ENCODE peak calls at places on chromosomes 12 and 14, in eight cellular contexts. G is heart right ventricle; E is lower lobe of right lung; M is CD8-positive, alpha-beta T cell; V is ascending aorta; T is A549; R is testis; P is stomach. I is an unnamed sample.

GRCh38 chr12:131101703-131102492 is 148.2 kb downstream of the ADGRD1 start:
- DNase-seq in G (no peak), E (peak; percentile 44), M (no peak), V (peak; percentile 59), T (no peak), R (peak; percentile 10), P (no peak), I (peak; percentile 20)

GRCh38 chr12:51270847-51271518 is 768 bp upstream of the SMAGP start:
- DNase-seq in G (no peak), E (no peak), M (no peak), V (no peak), T (peak; percentile 35), R (no peak), P (no peak), I (no peak)

GRCh38 chr14:90388437-90388836 is 8.4 kb upstream of the CALM1 start:
- DNase-seq in G (no peak), E (no peak), M (no peak), V (no peak), T (peak; percentile 52), R (no peak), P (peak; percentile 40), I (no peak)

GRCh38 chr12:12533238-12533829 is 29.3 kb downstream of the DUSP16 start:
- DNase-seq in G (peak; percentile 45), E (peak; percentile 69), M (no peak), V (no peak), T (no peak), R (peak; percentile 66), P (peak; percentile 78), I (peak; percentile 75)

GRCh38 chr12:62640910-62641448 is 174.4 kb downstream of the MON2 start:
- DNase-seq in G (no peak), E (no peak), M (no peak), V (no peak), T (no peak), R (no peak), P (no peak), I (no peak)

GRCh38 chr12:65123435-65124063 is 2.4 kb upstream of the WIF1 start:
- DNase-seq in G (no peak), E (no peak), M (no peak), V (no peak), T (no peak), R (no peak), P (no peak), I (no peak)

GRCh38 chr14:96096639-96097610 is 57.8 kb downstream of the C14orf132 start:
- DNase-seq in G (no peak), E (no peak), M (no peak), V (peak; percentile 56), T (no peak), R (no peak), P (no peak), I (no peak)

GRCh38 chr12:120362516-120363273 is 6.3 kb downstream of the MSI1 start:
- DNase-seq in G (no peak), E (no peak), M (no peak), V (no peak), T (no peak), R (no peak), P (no peak), I (no peak)

GRCh38 chr12:95646781-95647184 is 95.5 kb upstream of the USP44 start:
- DNase-seq in G (no peak), E (no peak), M (no peak), V (no peak), T (no peak), R (no peak), P (no peak), I (no peak)

GRCh38 chr12:66636771-66637170 is 42.1 kb downstream of the GRIP1 start:
- DNase-seq in G (peak; percentile 8), E (no peak), M (no peak), V (no peak), T (no peak), R (peak; percentile 21), P (peak; percentile 32), I (no peak)

GRCh38 chr14:97602438-97603117 is 805.4 kb downstream of the VRK1 start:
- DNase-seq in G (peak; percentile 3), E (no peak), M (peak; percentile 90), V (no peak), T (no peak), R (no peak), P (no peak), I (no peak)

GRCh38 chr12:109678732-109679131 is 34.9 kb upstream of the FAM222A start:
- DNase-seq in G (no peak), E (no peak), M (no peak), V (no peak), T (no peak), R (no peak), P (no peak), I (no peak)

GRCh38 chr14:96761066-96761465 is 36.1 kb upstream of the VRK1 start:
- DNase-seq in G (no peak), E (no peak), M (no peak), V (no peak), T (no peak), R (no peak), P (no peak), I (no peak)

DNA sequence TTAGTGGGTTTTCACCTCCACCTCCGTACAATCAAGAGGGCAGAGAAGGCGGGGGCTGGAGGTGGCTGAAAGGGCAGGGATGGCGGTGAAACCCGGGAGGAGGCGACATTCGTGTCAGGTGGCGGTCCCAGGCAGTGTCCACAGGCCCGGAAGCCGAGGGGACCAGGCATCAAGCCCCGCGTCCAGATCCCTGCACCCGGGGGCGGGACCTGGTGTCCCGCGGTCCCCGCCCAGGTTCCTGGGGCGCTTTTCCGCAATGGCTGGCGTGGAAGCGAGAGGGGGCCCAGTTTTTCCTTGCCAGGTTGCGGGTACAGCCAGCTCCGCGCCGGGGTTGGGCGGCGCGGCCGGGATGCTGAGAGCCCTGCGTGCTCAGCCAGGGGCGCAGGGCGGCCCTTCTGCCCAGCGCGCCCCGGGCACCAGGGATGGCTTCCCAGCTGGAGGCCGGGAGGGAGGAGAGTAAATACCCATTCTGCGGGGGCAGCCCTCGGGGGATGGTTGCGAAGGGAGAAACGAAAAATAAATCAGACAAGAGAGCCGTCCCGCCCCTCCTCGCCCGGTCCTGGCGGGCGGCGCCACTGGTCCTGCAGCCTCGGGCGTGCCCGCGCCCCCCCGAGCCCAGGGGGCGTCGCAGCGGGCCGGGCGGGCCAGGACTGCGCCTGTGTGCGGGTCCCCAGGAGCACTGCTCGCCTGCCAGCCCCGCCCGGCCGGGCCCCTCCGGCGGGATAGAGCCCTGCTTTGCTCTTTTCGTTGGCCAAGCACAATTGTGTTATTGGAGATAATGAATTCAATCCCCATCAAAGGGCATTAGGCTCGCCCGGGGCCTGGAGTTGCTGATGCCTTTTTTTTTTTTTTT is 11.5 kb downstream of the FOXA1 start:
- DNase-seq in G (no peak), E (peak; percentile 72), M (no peak), V (no peak), T (no peak), R (no peak), P (no peak), I (peak; percentile 83)
- H3K4me3 ChIP-seq in G (no peak overlapping the region), E (peak overlapping the region; percentile 50), M (no peak overlapping the region), V (peak overlapping the region; percentile 6), T (peak overlapping the region; percentile 81), R (peak overlapping the region; percentile 51), P (peak overlapping the region; percentile 28), I (peak overlapping the region; percentile 43)

GRCh38 chr12:3458041-3458440 is 33.0 kb upstream of the PRMT8 start:
- DNase-seq in G (no peak), E (no peak), M (no peak), V (no peak), T (no peak), R (no peak), P (no peak), I (no peak)
- H3K4me1 ChIP-seq in G (peaks cover 3% of the 10 kb centered on the region), E (no peaks in the 10 kb centered on the region), M (no peaks in the 10 kb centered on the region), V (no peaks in the 10 kb centered on the region), T (no peaks in the 10 kb centered on the region), R (no peaks in the 10 kb centered on the region), P (no peaks in the 10 kb centered on the region), I (no peaks in the 10 kb centered on the region)

GRCh38 chr12:8781326-8781725 is 41.1 kb upstream of the A2ML1 start:
- DNase-seq in G (no peak), E (no peak), M (no peak), V (no peak), T (no peak), R (peak; percentile 66), P (no peak), I (no peak)
- H3K4me3 ChIP-seq in G (no peak overlapping the region), E (no peak overlapping the region), M (no peak overlapping the region), V (no peak overlapping the region), T (no peak overlapping the region), R (no peak overlapping the region), P (no peak overlapping the region), I (no peak overlapping the region)

GRCh38 chr14:54708982-54709381 is 142.1 kb downstream of the SAMD4A start:
- DNase-seq in G (no peak), E (no peak), M (no peak), V (no peak), T (no peak), R (no peak), P (no peak), I (no peak)

GRCh38 chr14:54711312-54711711 is 144.4 kb downstream of the SAMD4A start:
- DNase-seq in G (no peak), E (no peak), M (no peak), V (no peak), T (no peak), R (no peak), P (no peak), I (no peak)

GRCh38 chr14:54708161-54708560 is 141.2 kb downstream of the SAMD4A start:
- DNase-seq in G (no peak), E (no peak), M (no peak), V (no peak), T (no peak), R (no peak), P (no peak), I (no peak)

GRCh38 chr14:54709867-54710266 is 142.9 kb downstream of the SAMD4A start:
- DNase-seq in G (no peak), E (no peak), M (no peak), V (no peak), T (no peak), R (no peak), P (no peak), I (no peak)

DNA sequence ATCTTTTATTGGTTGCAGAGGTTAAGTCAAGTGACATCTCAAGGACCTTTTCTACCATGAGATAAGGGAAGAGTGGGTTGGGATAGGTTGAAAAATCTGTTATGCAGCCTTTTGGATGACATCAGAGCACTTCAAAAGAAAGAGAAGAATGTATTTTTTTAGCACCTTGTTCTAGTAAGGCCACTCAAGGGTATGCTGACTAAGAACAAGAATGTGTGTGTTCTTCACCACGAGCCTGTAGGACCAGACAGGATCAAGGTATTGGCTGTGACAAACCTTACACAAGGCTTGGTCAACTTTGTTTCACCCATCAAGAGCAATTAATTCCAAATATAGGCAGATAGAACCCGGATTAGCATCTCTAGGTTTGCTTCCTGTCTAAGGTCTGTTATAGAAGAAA is 142.5 kb downstream of the SAMD4A start:
- DNase-seq in G (no peak), E (no peak), M (no peak), V (no peak), T (no peak), R (no peak), P (no peak), I (no peak)
- H3K4me1 ChIP-seq in G (peaks cover 73% of the 10 kb centered on the region), E (peaks cover 29% of the 10 kb centered on the region), M (peaks cover 20% of the 10 kb centered on the region), V (peaks cover 6% of the 10 kb centered on the region), T (no peaks in the 10 kb centered on the region), R (peaks cover 20% of the 10 kb centered on the region), P (peaks cover 32% of the 10 kb centered on the region), I (peaks cover 17% of the 10 kb centered on the region)